ENCODE peak calls at places on chromosomes 11 and 22, in four cellular contexts. One of them, this sample, is unnamed.

GRCh38 chr11:2265396-2265795 is 5.0 kb downstream of the ASCL2 start:
- DNase-seq in thyroid gland: no peak
- DNase-seq in effector memory CD4-positive, alpha-beta T cell: no peak
- DNase-seq in lung: peak
- DNase-seq in this sample: no peak

GRCh38 chr11:86360775-86361395 is 13.8 kb upstream of the CCDC81 start:
- DNase-seq in lung: no peak
- DNase-seq in effector memory CD4-positive, alpha-beta T cell: no peak
- DNase-seq in thyroid gland: no peak
- DNase-seq in this sample: no peak

GRCh38 chr11:44865866-44866272 is 84.8 kb downstream of the TP53I11 start:
- DNase-seq in effector memory CD4-positive, alpha-beta T cell: no peak
- DNase-seq in lung: no peak
- DNase-seq in thyroid gland: peak
- DNase-seq in this sample: no peak

GRCh38 chr11:3087821-3088800 is 30.9 kb upstream of the CARS1 start:
- DNase-seq in thyroid gland: no peak
- DNase-seq in effector memory CD4-positive, alpha-beta T cell: no peak
- DNase-seq in lung: no peak
- DNase-seq in this sample: peak

GRCh38 chr11:94740083-94740974 is 27.8 kb upstream of the AMOTL1 start:
- DNase-seq in effector memory CD4-positive, alpha-beta T cell: no peak
- DNase-seq in lung: no peak
- DNase-seq in thyroid gland: peak
- DNase-seq in this sample: no peak

GRCh38 chr11:1389103-1389931 is 417 bp upstream of the BRSK2 start:
- DNase-seq in lung: peak
- DNase-seq in effector memory CD4-positive, alpha-beta T cell: peak
- DNase-seq in thyroid gland: peak
- DNase-seq in this sample: peak

GRCh38 chr22:49046546-49047305 is 780.9 kb downstream of the BRD1 start:
- DNase-seq in effector memory CD4-positive, alpha-beta T cell: no peak
- DNase-seq in lung: no peak
- DNase-seq in thyroid gland: no peak
- DNase-seq in this sample: no peak

GRCh38 chr22:30202531-30203006 is 44.0 kb downstream of the LIF start:
- DNase-seq in thyroid gland: peak
- DNase-seq in effector memory CD4-positive, alpha-beta T cell: no peak
- DNase-seq in lung: peak
- DNase-seq in this sample: no peak

GRCh38 chr11:14347991-14348390 is 11.0 kb downstream of the RRAS2 start:
- DNase-seq in effector memory CD4-positive, alpha-beta T cell: no peak
- DNase-seq in lung: no peak
- DNase-seq in thyroid gland: no peak
- DNase-seq in this sample: no peak

GRCh38 chr22:36406139-36406538 is 18.4 kb upstream of the MYH9 start:
- DNase-seq in thyroid gland: peak
- DNase-seq in effector memory CD4-positive, alpha-beta T cell: no peak
- DNase-seq in lung: no peak
- DNase-seq in this sample: no peak